ENCODE peak calls at places on chromosomes 12 and 14, in seven cellular contexts. H is CD8-positive, alpha-beta T cell; X is psoas muscle; Y is spleen; L is pancreas; A is GM23338; V is breast epithelium. S is an unnamed sample.

GRCh38 chr12:26524862-26525465 is 308.0 kb downstream of the ITPR2 start:
- DNase-seq in A (peak; percentile 46), V (no peak), Y (no peak), L (no peak), X (no peak), H (no peak), S (no peak)

GRCh38 chr14:78022059-78022458 is 148.1 kb upstream of the NRXN3 start:
- DNase-seq in V (no peak), A (peak; percentile 90), L (peak; percentile 83), X (peak; percentile 59), H (no peak), Y (no peak), S (peak; percentile 43)

GRCh38 chr12:69284131-69284530 is 44.8 kb downstream of the CPSF6 start:
- DNase-seq in A (peak; percentile 93), X (peak; percentile 88), H (peak; percentile 23), Y (peak; percentile 84), L (peak; percentile 83), V (no peak), S (peak; percentile 52)

GRCh38 chr12:55717397-55718007 is 1.7 kb downstream of the BLOC1S1 start:
- DNase-seq in L (no peak), V (no peak), A (no peak), H (no peak), Y (no peak), X (peak; percentile 68), S (peak; percentile 84)

GRCh38 chr14:92633724-92634123 is 114.7 kb downstream of the LGMN start:
- DNase-seq in H (no peak), A (no peak), X (no peak), V (no peak), Y (no peak), L (no peak), S (no peak)

GRCh38 chr12:100058482-100059029 is 73.8 kb upstream of the ANKS1B start:
- DNase-seq in H (no peak), X (no peak), V (no peak), A (no peak), L (no peak), Y (no peak), S (peak; percentile 43)

GRCh38 chr14:23398348-23398747 is 9.7 kb downstream of the MYH6 start:
- DNase-seq in L (no peak), V (no peak), A (no peak), Y (no peak), X (no peak), H (no peak), S (no peak)

GRCh38 chr12:9244894-9245293 is 36.7 kb upstream of the PZP start:
- DNase-seq in X (no peak), V (peak; percentile 63), L (no peak), H (no peak), Y (no peak), A (no peak), S (no peak)

GRCh38 chr14:68312884-68313725 is 479.8 kb downstream of the ZFP36L1 start:
- DNase-seq in L (no peak), X (no peak), H (no peak), V (no peak), A (no peak), Y (no peak), S (no peak)

GRCh38 chr14:102223682-102224081 is 81.3 kb downstream of the MOK start:
- DNase-seq in H (no peak), V (no peak), X (no peak), L (no peak), Y (no peak), A (no peak), S (no peak)

GRCh38 chr14:31253746-31254471 is 46.3 kb upstream of the HECTD1 start:
- DNase-seq in H (no peak), Y (no peak), L (no peak), X (no peak), A (no peak), V (no peak), S (no peak)

GRCh38 chr14:58607131-58607531 is 30.6 kb upstream of the DACT1 start:
- DNase-seq in L (no peak), Y (no peak), V (no peak), A (no peak), H (no peak), X (no peak), S (no peak)

GRCh38 chr12:47741340-47741703 is 16.0 kb upstream of the ENDOU start:
- DNase-seq in L (no peak), A (no peak), V (peak; percentile 85), Y (peak; percentile 92), X (peak; percentile 86), H (peak; percentile 77), S (no peak)

GRCh38 chr12:111769599-111769998 is 2.9 kb downstream of the ALDH2 start:
- DNase-seq in L (no peak), Y (no peak), A (no peak), H (no peak), X (no peak), V (no peak), S (no peak)

GRCh38 chr12:129531004-129531403 is 372.8 kb downstream of the TMEM132D start:
- DNase-seq in V (no peak), Y (no peak), L (peak; percentile 66), H (no peak), X (no peak), A (peak; percentile 8), S (peak; percentile 42)

GRCh38 chr12:89817501-89818226 is 109.0 kb upstream of the ATP2B1 start:
- DNase-seq in X (no peak), A (no peak), Y (no peak), H (no peak), L (no peak), V (no peak), S (no peak)

GRCh38 chr12:103373088-103373523 is 122.7 kb downstream of the C12orf42 start:
- DNase-seq in X (no peak), L (no peak), A (no peak), V (no peak), H (no peak), Y (no peak), S (no peak)

GRCh38 chr14:71716371-71716770 is 215.9 kb upstream of the RGS6 start:
- DNase-seq in H (no peak), A (no peak), V (no peak), Y (no peak), L (no peak), X (no peak), S (no peak)

GRCh38 chr12:53751336-53752191 is at the start of gene CISTR:
- DNase-seq in L (peak; percentile 72), X (peak; percentile 58), Y (peak; percentile 87), H (peak; percentile 25), V (no peak), A (peak; percentile 80), S (no peak)

GRCh38 chr12:4370265-4370664 is 9.2 kb downstream of the FGF23 start:
- DNase-seq in A (no peak), Y (no peak), X (no peak), V (no peak), L (no peak), H (no peak), S (no peak)

GRCh38 chr12:29427964-29428363 is 47.0 kb upstream of the ERGIC2 start:
- DNase-seq in A (peak; percentile 49), Y (no peak), V (no peak), H (no peak), L (no peak), X (no peak), S (no peak)
- TF ChIP-seq CTCF in A (peak; percentile 34), Y (peak; percentile 40), V (no peak), H (peak; percentile 41), L (no peak), X (no peak), S (no peak)

DNA sequence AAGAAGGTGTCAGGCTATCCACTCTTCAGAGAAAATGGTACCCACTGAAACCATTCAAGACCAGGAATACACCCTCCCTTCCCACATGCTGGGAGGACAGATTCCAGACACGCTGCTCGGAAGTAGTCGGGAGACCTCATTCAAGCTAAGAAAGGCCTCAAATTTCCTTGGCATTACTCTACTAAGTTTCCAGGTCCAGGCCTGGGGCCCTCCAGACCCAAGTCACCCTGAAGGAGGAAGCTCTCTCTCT is 27.1 kb upstream of the RPLP0 start:
- DNase-seq in Y (no peak), V (no peak), X (no peak), H (no peak), A (no peak), L (no peak), S (no peak)
- H3K27ac ChIP-seq in Y (peak overlapping the region; percentile 88), V (peak overlapping the region; percentile 94), X (peak overlapping the region; percentile 99), H (no peak overlapping the region), A (peak overlapping the region; percentile 74), L (peak overlapping the region; percentile 29), S (peak overlapping the region; percentile 100)

DNA sequence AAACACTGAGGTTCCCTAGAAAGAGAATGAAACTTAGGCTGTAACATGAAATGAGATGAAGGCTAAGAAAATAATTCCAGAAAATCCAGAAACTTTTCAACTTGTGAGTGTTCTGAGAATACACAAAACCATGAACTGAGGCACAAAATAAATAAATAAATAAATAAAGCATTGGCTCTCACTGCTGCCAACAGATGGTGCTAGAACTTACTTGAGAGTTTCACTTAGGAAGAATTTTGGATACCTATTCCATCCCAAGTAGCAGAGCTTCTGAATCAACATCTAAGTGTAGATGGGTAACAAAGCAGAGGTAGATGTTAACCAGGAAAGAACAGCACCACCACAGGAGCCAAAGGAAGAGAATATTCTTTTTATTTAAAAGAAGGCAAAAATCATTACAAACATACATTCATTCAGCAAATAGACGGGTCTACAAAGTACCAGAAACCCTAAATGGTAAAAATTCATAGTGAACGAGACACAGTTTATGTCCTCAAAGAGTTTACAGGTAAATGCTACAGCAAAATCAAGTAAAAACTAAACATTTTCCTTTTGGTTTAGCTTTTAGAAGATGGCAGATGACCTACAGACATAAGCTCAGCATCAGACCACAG is 16.7 kb downstream of the EPS8 start:
- DNase-seq in H (no peak), X (no peak), V (no peak), Y (no peak), L (no peak), A (peak; percentile 65), S (no peak)
- TF ChIP-seq CTCF in H (peak; percentile 39), X (peak; percentile 53), V (peak; percentile 15), Y (peak; percentile 39), L (no peak), A (peak; percentile 77), S (peak; percentile 18)

GRCh38 chr12:92437452-92437851 is 265.3 kb upstream of the PLEKHG7 start:
- DNase-seq in V (no peak), X (no peak), A (no peak), H (no peak), Y (no peak), L (no peak), S (no peak)

GRCh38 chr12:92431146-92431545 is 271.6 kb upstream of the PLEKHG7 start:
- DNase-seq in L (no peak), V (no peak), X (no peak), A (peak; percentile 32), Y (peak; percentile 84), H (peak; percentile 37), S (no peak)

GRCh38 chr12:92434607-92435025 is 268.2 kb upstream of the PLEKHG7 start:
- DNase-seq in H (no peak), Y (no peak), V (no peak), L (no peak), X (no peak), A (no peak), S (no peak)

GRCh38 chr12:92436847-92437246 is 265.9 kb upstream of the PLEKHG7 start:
- DNase-seq in Y (no peak), X (no peak), A (no peak), L (no peak), H (no peak), V (no peak), S (no peak)

DNA sequence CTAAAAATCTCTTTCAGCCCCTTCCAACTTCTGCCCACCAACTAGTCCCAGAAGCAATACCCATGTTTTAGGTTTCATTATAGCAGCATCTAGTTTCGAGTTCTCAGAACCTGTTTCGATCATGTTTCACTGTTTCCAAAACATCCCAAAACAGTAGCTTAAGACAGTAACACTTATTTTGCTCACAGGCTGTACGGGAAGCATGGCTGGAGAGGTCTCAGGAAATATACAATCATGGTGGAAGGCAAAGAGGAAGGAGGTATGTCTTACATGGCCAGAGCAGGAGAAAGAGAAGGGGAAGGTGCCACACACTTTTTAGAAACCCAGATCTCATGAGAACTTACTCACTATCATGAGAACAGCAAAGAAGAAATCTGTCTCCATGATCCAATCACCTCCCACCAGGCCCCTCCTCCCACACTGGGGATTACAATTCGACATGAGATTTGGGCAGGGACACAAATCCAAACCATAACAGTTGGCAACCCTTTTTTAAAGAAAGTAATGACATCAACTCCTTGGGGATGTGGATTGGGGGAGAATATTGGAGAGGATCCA is 270.0 kb upstream of the PLEKHG7 start:
- DNase-seq in Y (no peak), L (no peak), H (no peak), A (no peak), V (no peak), X (no peak), S (no peak)
- H3K27ac ChIP-seq in Y (peak overlapping the region; percentile 60), L (no peak overlapping the region), H (no peak overlapping the region), A (no peak overlapping the region), V (no peak overlapping the region), X (no peak overlapping the region), S (no peak overlapping the region)